ENCODE peak calls at places on chromosomes 13 and 19, in eight cellular contexts. O is stimulated activated CD4-positive, alpha-beta T cell treated with anti-CD3 and anti-CD28 coated beads, Interleukin-2, amount 100 ng/mL, for 24 hours; P is CD8-positive, alpha-beta memory T cell; S is skeletal muscle cell; Y is hypothalamus; I is HuH-7; K is Calu3; M is OCI-M1. R is an unnamed sample.

GRCh38 chr19:18157465-18158063 is 4.6 kb downstream of the PIK3R2 start:
- DNase-seq in O (no peak), P (no peak), S (no peak), Y (peak), I (no peak), K (no peak), M (no peak), R (no peak)

GRCh38 chr19:3494559-3494958 is 5.9 kb downstream of the DOHH start:
- DNase-seq in O (peak), P (no peak), S (no peak), Y (no peak), I (no peak), K (no peak), M (no peak), R (no peak)

GRCh38 chr13:109644956-109645355 is 141.4 kb downstream of the IRS2 start:
- DNase-seq in O (no peak), P (no peak), S (no peak), Y (no peak), I (no peak), K (no peak), M (no peak), R (no peak)

GRCh38 chr19:11964858-11965645 is at the start of gene ZNF763:
- DNase-seq in O (peak), P (peak), S (no peak), Y (peak), I (no peak), K (peak), M (peak), R (peak)

GRCh38 chr19:33193864-33194362 is at the start of gene LRP3:
- DNase-seq in O (no peak), P (peak), S (no peak), Y (peak), I (peak), K (no peak), M (no peak), R (peak)

GRCh38 chr19:13460045-13460444 is 46.2 kb downstream of the CACNA1A start:
- DNase-seq in O (no peak), P (no peak), S (no peak), Y (no peak), I (no peak), K (no peak), M (no peak), R (no peak)

GRCh38 chr13:85728831-85729230 is 70.4 kb downstream of the SLITRK6 start:
- DNase-seq in O (no peak), P (no peak), S (no peak), Y (no peak), I (no peak), K (no peak), M (no peak), R (no peak)

GRCh38 chr13:27631156-27631555 is 9.5 kb downstream of the POLR1D start:
- DNase-seq in O (no peak), P (no peak), S (no peak), Y (no peak), I (no peak), K (no peak), M (no peak), R (no peak)

GRCh38 chr19:17830567-17831418 is 9.5 kb upstream of the INSL3 start:
- DNase-seq in O (peak), P (no peak), S (peak), Y (peak), I (peak), K (no peak), M (peak), R (peak)

GRCh38 chr13:105703843-105704242 is 831.6 kb downstream of the EFNB2 start:
- DNase-seq in O (no peak), P (no peak), S (no peak), Y (no peak), I (no peak), K (no peak), M (no peak), R (no peak)

GRCh38 chr13:112670118-112670517 is 19.7 kb upstream of the ATP11A start:
- DNase-seq in O (no peak), P (no peak), S (no peak), Y (no peak), I (peak), K (peak), M (no peak), R (no peak)

GRCh38 chr13:99926014-99926731 is 45.4 kb downstream of the ZIC5 start:
- DNase-seq in O (no peak), P (no peak), S (no peak), Y (no peak), I (no peak), K (peak), M (no peak), R (no peak)

GRCh38 chr13:94033830-94034642 is 445.4 kb downstream of the DCT start:
- DNase-seq in O (no peak), P (no peak), S (no peak), Y (no peak), I (no peak), K (no peak), M (no peak), R (no peak)

GRCh38 chr19:38707512-38708114 is 36.7 kb downstream of the CAPN12 start:
- DNase-seq in O (no peak), P (no peak), S (no peak), Y (no peak), I (no peak), K (peak), M (no peak), R (peak)

GRCh38 chr13:49641810-49642291 is 13.5 kb downstream of the ARL11 start:
- DNase-seq in O (no peak), P (no peak), S (peak), Y (no peak), I (no peak), K (no peak), M (peak), R (peak)

GRCh38 chr13:34867590-34867989 is 74.5 kb upstream of the NBEA start:
- DNase-seq in O (no peak), P (no peak), S (peak), Y (no peak), I (no peak), K (no peak), M (no peak), R (no peak)

GRCh38 chr13:97256343-97256783 is 34.2 kb downstream of the MBNL2 start:
- DNase-seq in O (no peak), P (no peak), S (no peak), Y (no peak), I (no peak), K (no peak), M (peak), R (no peak)

GRCh38 chr13:111936267-111936925 is 130.6 kb upstream of the SOX1 start:
- DNase-seq in O (no peak), P (no peak), S (no peak), Y (no peak), I (no peak), K (no peak), M (no peak), R (no peak)

GRCh38 chr19:47112166-47112663 is 1.4 kb downstream of the ZC3H4 start:
- DNase-seq in O (peak), P (peak), S (peak), Y (peak), I (peak), K (peak), M (peak), R (peak)

GRCh38 chr19:33431986-33432385 is 58.5 kb downstream of the CEBPG start:
- DNase-seq in O (no peak), P (peak), S (no peak), Y (no peak), I (no peak), K (no peak), M (no peak), R (no peak)

GRCh38 chr19:53467138-53467502 is 413 bp upstream of the ZNF813 start:
- DNase-seq in O (no peak), P (no peak), S (no peak), Y (no peak), I (peak), K (no peak), M (no peak), R (peak)

GRCh38 chr19:1026189-1027019 is at the start of gene CNN2:
- DNase-seq in O (peak), P (peak), S (no peak), Y (no peak), I (peak), K (peak), M (peak), R (peak)

GRCh38 chr13:109743706-109744453 is 42.5 kb downstream of the IRS2 start:
- DNase-seq in O (no peak), P (no peak), S (peak), Y (no peak), I (no peak), K (peak), M (no peak), R (no peak)

GRCh38 chr13:51738226-51738905 is 65.6 kb downstream of the DHRS12 start:
- DNase-seq in O (no peak), P (no peak), S (no peak), Y (no peak), I (no peak), K (no peak), M (no peak), R (no peak)

GRCh38 chr19:41734585-41734984 is 20.7 kb upstream of the CEACAM6 start:
- DNase-seq in O (no peak), P (no peak), S (no peak), Y (no peak), I (no peak), K (peak), M (no peak), R (no peak)

R was measured in right cardiac atrium.